ENCODE peak calls at places on chromosomes 1 and 21, in five cellular contexts. One of them, this sample, is unnamed.

GRCh38 chr1:32764826-32765545 is 52.2 kb downstream of the YARS1 start:
- DNase-seq in esophagus squamous epithelium: no peak
- DNase-seq in heart right ventricle: no peak
- DNase-seq in endodermal cell: peak; percentile 63
- DNase-seq in lung: no peak
- DNase-seq in this sample: no peak

GRCh38 chr1:236159704-236160539 is 17.6 kb downstream of the GPR137B start:
- DNase-seq in endodermal cell: no peak
- DNase-seq in esophagus squamous epithelium: no peak
- DNase-seq in lung: no peak
- DNase-seq in heart right ventricle: no peak
- DNase-seq in this sample: no peak

GRCh38 chr1:246364415-246364941 is 142.6 kb downstream of the SMYD3 start:
- DNase-seq in endodermal cell: no peak
- DNase-seq in heart right ventricle: no peak
- DNase-seq in lung: no peak
- DNase-seq in esophagus squamous epithelium: no peak
- DNase-seq in this sample: no peak

GRCh38 chr1:84855947-84856660 is 36.9 kb downstream of the LPAR3 start:
- DNase-seq in esophagus squamous epithelium: no peak
- DNase-seq in heart right ventricle: no peak
- DNase-seq in lung: no peak
- DNase-seq in endodermal cell: no peak
- DNase-seq in this sample: no peak

GRCh38 chr1:223859037-223859436 is 13.3 kb upstream of the TP53BP2 start:
- DNase-seq in endodermal cell: no peak
- DNase-seq in lung: no peak
- DNase-seq in esophagus squamous epithelium: no peak
- DNase-seq in heart right ventricle: no peak
- DNase-seq in this sample: no peak

GRCh38 chr1:33056426-33056825 is 19.7 kb upstream of the AK2 start:
- DNase-seq in esophagus squamous epithelium: no peak
- DNase-seq in lung: no peak
- DNase-seq in endodermal cell: no peak
- DNase-seq in heart right ventricle: no peak
- DNase-seq in this sample: no peak

GRCh38 chr1:196295766-196296165 is 312.5 kb downstream of the KCNT2 start:
- DNase-seq in esophagus squamous epithelium: no peak
- DNase-seq in heart right ventricle: no peak
- DNase-seq in endodermal cell: no peak
- DNase-seq in lung: no peak
- DNase-seq in this sample: no peak

GRCh38 chr1:195766709-195767108 is 841.5 kb downstream of the KCNT2 start:
- DNase-seq in esophagus squamous epithelium: no peak
- DNase-seq in lung: no peak
- DNase-seq in endodermal cell: no peak
- DNase-seq in heart right ventricle: no peak
- DNase-seq in this sample: no peak

GRCh38 chr1:30117685-30118084 is 605.7 kb downstream of the MATN1 start:
- DNase-seq in endodermal cell: no peak
- DNase-seq in esophagus squamous epithelium: no peak
- DNase-seq in lung: no peak
- DNase-seq in heart right ventricle: no peak
- DNase-seq in this sample: no peak

GRCh38 chr1:173191011-173191410 is 16.1 kb downstream of the TNFSF4 start:
- DNase-seq in lung: no peak
- DNase-seq in esophagus squamous epithelium: no peak
- DNase-seq in endodermal cell: no peak
- DNase-seq in heart right ventricle: no peak
- DNase-seq in this sample: no peak

GRCh38 chr1:205711105-205712048 is 31.1 kb upstream of the SLC45A3 start:
- DNase-seq in esophagus squamous epithelium: no peak
- DNase-seq in endodermal cell: peak; percentile 81
- DNase-seq in heart right ventricle: peak; percentile 79
- DNase-seq in lung: peak; percentile 66
- DNase-seq in this sample: no peak

GRCh38 chr21:43825936-43826622 is 36.7 kb downstream of the RRP1 start:
- DNase-seq in lung: no peak
- DNase-seq in endodermal cell: peak; percentile 75
- DNase-seq in esophagus squamous epithelium: no peak
- DNase-seq in heart right ventricle: no peak
- DNase-seq in this sample: no peak

GRCh38 chr21:37587635-37588177 is 221.1 kb downstream of the DYRK1A start:
- DNase-seq in heart right ventricle: no peak
- DNase-seq in esophagus squamous epithelium: no peak
- DNase-seq in endodermal cell: peak; percentile 63
- DNase-seq in lung: no peak
- DNase-seq in this sample: no peak

GRCh38 chr1:46341222-46342083 is 846 bp downstream of the NSUN4 start:
- DNase-seq in heart right ventricle: no peak
- DNase-seq in lung: no peak
- DNase-seq in endodermal cell: peak; percentile 60
- DNase-seq in esophagus squamous epithelium: no peak
- DNase-seq in this sample: no peak

GRCh38 chr1:157390646-157391045 is 161.7 kb downstream of the FCRL5 start:
- DNase-seq in endodermal cell: no peak
- DNase-seq in heart right ventricle: no peak
- DNase-seq in esophagus squamous epithelium: no peak
- DNase-seq in lung: no peak
- DNase-seq in this sample: no peak

GRCh38 chr1:63983391-63984256 is 209.8 kb downstream of the ROR1 start:
- DNase-seq in heart right ventricle: no peak
- DNase-seq in lung: no peak
- DNase-seq in endodermal cell: no peak
- DNase-seq in esophagus squamous epithelium: no peak
- DNase-seq in this sample: no peak

GRCh38 chr1:244205171-244205570 is 154.1 kb downstream of the ZBTB18 start:
- DNase-seq in esophagus squamous epithelium: no peak
- DNase-seq in lung: no peak
- DNase-seq in endodermal cell: no peak
- DNase-seq in heart right ventricle: no peak
- DNase-seq in this sample: no peak

GRCh38 chr1:116033322-116033721 is 57.0 kb downstream of the SLC22A15 start:
- DNase-seq in heart right ventricle: no peak
- DNase-seq in esophagus squamous epithelium: no peak
- DNase-seq in endodermal cell: no peak
- DNase-seq in lung: no peak
- DNase-seq in this sample: no peak

GRCh38 chr21:14956826-14957225 is 108.0 kb downstream of the NRIP1 start:
- DNase-seq in endodermal cell: no peak
- DNase-seq in esophagus squamous epithelium: no peak
- DNase-seq in heart right ventricle: no peak
- DNase-seq in lung: no peak
- DNase-seq in this sample: no peak

GRCh38 chr1:22133928-22134324 is 9.0 kb downstream of the WNT4 start:
- DNase-seq in endodermal cell: no peak
- DNase-seq in heart right ventricle: no peak
- DNase-seq in lung: no peak
- DNase-seq in esophagus squamous epithelium: no peak
- DNase-seq in this sample: no peak

GRCh38 chr1:175479521-175480342 is 263.7 kb downstream of the TNR start:
- DNase-seq in esophagus squamous epithelium: no peak
- DNase-seq in heart right ventricle: no peak
- DNase-seq in lung: no peak
- DNase-seq in endodermal cell: no peak
- DNase-seq in this sample: no peak

GRCh38 chr1:23227806-23228205 is 10.5 kb upstream of the HTR1D start:
- DNase-seq in esophagus squamous epithelium: no peak
- DNase-seq in endodermal cell: no peak
- DNase-seq in lung: no peak
- DNase-seq in heart right ventricle: no peak
- DNase-seq in this sample: no peak

GRCh38 chr1:220669005-220669404 is 21.2 kb upstream of the C1orf115 start:
- DNase-seq in heart right ventricle: no peak
- DNase-seq in lung: no peak
- DNase-seq in esophagus squamous epithelium: no peak
- DNase-seq in endodermal cell: no peak
- DNase-seq in this sample: no peak

GRCh38 chr1:192575499-192576189 is at the start of gene RGS1:
- DNase-seq in esophagus squamous epithelium: no peak
- DNase-seq in heart right ventricle: no peak
- DNase-seq in endodermal cell: no peak
- DNase-seq in lung: no peak
- DNase-seq in this sample: no peak

GRCh38 chr21:42515708-42516502 is 2.3 kb downstream of the SLC37A1 start:
- DNase-seq in esophagus squamous epithelium: no peak
- DNase-seq in heart right ventricle: no peak
- DNase-seq in endodermal cell: no peak
- DNase-seq in lung: peak; percentile 77
- DNase-seq in this sample: peak; percentile 59

GRCh38 chr1:65084068-65084467 is 63.9 kb upstream of the AK4 start:
- DNase-seq in esophagus squamous epithelium: no peak
- DNase-seq in heart right ventricle: no peak
- DNase-seq in lung: no peak
- DNase-seq in endodermal cell: no peak
- DNase-seq in this sample: no peak

GRCh38 chr1:61226791-61227567 is 144.6 kb downstream of the NFIA start:
- DNase-seq in lung: no peak
- DNase-seq in heart right ventricle: no peak
- DNase-seq in endodermal cell: no peak
- DNase-seq in esophagus squamous epithelium: no peak
- DNase-seq in this sample: no peak

GRCh38 chr1:9164537-9164910 is 35.6 kb upstream of the GPR157 start:
- DNase-seq in heart right ventricle: no peak
- DNase-seq in esophagus squamous epithelium: no peak
- DNase-seq in lung: no peak
- DNase-seq in endodermal cell: no peak
- DNase-seq in this sample: no peak

GRCh38 chr1:17586172-17586963 is 46.9 kb downstream of the ARHGEF10L start:
- DNase-seq in endodermal cell: peak; percentile 84
- DNase-seq in lung: no peak
- DNase-seq in heart right ventricle: no peak
- DNase-seq in esophagus squamous epithelium: no peak
- DNase-seq in this sample: peak; percentile 55

GRCh38 chr1:226424228-226425003 is 16.5 kb upstream of the PARP1 start:
- DNase-seq in esophagus squamous epithelium: no peak
- DNase-seq in heart right ventricle: no peak
- DNase-seq in endodermal cell: peak; percentile 54
- DNase-seq in lung: no peak
- DNase-seq in this sample: no peak

GRCh38 chr1:24275510-24275909 is 43.6 kb upstream of the GRHL3 start:
- DNase-seq in endodermal cell: no peak
- DNase-seq in heart right ventricle: no peak
- DNase-seq in lung: no peak
- DNase-seq in esophagus squamous epithelium: no peak
- DNase-seq in this sample: no peak

GRCh38 chr1:156279837-156280236 is 2.8 kb downstream of the SMG5 start:
- DNase-seq in esophagus squamous epithelium: no peak
- DNase-seq in endodermal cell: no peak
- DNase-seq in lung: no peak
- DNase-seq in heart right ventricle: no peak
- DNase-seq in this sample: no peak
- H3K36me3 ChIP-seq in esophagus squamous epithelium: peaks cover 20% of the 10 kb centered on the region
- H3K36me3 ChIP-seq in endodermal cell: peaks cover 55% of the 10 kb centered on the region
- H3K36me3 ChIP-seq in lung: peaks cover 7% of the 10 kb centered on the region
- H3K36me3 ChIP-seq in heart right ventricle: no peaks in the 10 kb centered on the region
- H3K36me3 ChIP-seq in this sample: peaks cover 32% of the 10 kb centered on the region

DNA sequence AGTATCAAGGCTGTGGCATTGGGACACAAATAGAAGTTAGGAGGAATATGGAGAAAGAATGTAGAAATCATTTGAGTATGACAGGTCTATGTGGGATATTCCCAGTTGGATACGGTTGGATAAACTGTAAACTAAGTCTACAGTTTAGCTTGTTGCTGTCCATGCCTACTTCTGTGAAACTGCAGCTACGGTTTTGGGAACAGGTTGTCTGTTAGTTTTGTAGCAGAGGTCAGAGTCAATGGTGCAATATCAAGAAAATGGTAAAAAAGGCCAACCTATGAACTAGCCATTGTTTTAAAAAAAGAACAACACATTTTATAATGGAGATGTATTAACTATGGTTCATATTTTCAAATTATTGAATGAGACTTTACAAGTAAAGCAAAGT is 23.8 kb downstream of the BACH1 start:
- DNase-seq in lung: no peak
- DNase-seq in heart right ventricle: no peak
- DNase-seq in esophagus squamous epithelium: no peak
- DNase-seq in endodermal cell: no peak
- DNase-seq in this sample: no peak
- H3K36me3 ChIP-seq in lung: peaks cover 11% of the 10 kb centered on the region
- H3K36me3 ChIP-seq in heart right ventricle: no peaks in the 10 kb centered on the region
- H3K36me3 ChIP-seq in esophagus squamous epithelium: no peaks in the 10 kb centered on the region
- H3K36me3 ChIP-seq in endodermal cell: peaks cover 42% of the 10 kb centered on the region
- H3K36me3 ChIP-seq in this sample: peaks cover 19% of the 10 kb centered on the region

DNA sequence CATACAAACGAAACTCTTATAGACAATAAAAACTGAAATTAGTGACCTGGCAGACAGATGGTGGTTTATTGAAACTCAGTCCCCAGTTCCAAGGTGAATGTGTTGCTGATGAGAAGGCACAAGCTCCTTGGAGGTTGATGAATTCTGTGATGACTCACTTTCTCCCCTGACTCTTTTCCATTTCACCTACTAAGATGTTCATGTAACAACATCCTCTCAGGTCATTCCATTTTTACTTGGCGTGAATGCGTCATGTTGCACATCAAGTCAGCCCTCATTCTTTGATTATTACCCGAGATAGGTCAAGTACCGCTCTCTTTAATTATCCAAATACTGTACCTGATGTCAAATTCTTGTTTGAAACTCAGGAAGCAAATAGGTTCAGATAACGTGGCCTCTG is 10.1 kb upstream of the IL10RB start:
- DNase-seq in esophagus squamous epithelium: no peak
- DNase-seq in endodermal cell: no peak
- DNase-seq in lung: no peak
- DNase-seq in heart right ventricle: no peak
- DNase-seq in this sample: no peak
- H3K36me3 ChIP-seq in esophagus squamous epithelium: peaks cover 3% of the 10 kb centered on the region
- H3K36me3 ChIP-seq in endodermal cell: peaks cover 56% of the 10 kb centered on the region
- H3K36me3 ChIP-seq in lung: peaks cover 16% of the 10 kb centered on the region
- H3K36me3 ChIP-seq in heart right ventricle: no peaks in the 10 kb centered on the region
- H3K36me3 ChIP-seq in this sample: peaks cover 38% of the 10 kb centered on the region

DNA sequence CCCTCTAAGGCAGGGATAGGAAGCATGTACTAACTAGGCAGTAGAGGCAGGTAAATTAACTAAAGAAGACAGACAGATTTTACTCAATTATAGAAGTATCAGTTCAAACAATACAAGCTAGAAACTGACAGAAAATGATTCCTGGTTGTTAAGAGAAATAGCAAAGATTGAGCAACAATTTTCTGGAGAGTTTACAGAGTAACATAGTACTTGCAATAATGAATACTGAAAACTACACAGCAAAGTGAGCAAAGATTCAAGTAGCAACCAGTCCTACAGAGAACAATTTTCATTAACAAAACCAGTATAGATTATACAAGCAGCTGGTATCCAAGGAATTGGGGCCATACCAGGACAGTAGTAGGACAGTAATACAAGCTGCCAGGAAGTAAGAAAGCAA is 37.7 kb downstream of the EYA3 start:
- DNase-seq in esophagus squamous epithelium: no peak
- DNase-seq in lung: no peak
- DNase-seq in heart right ventricle: no peak
- DNase-seq in endodermal cell: no peak
- DNase-seq in this sample: no peak
- H3K36me3 ChIP-seq in esophagus squamous epithelium: peaks cover 5% of the 10 kb centered on the region
- H3K36me3 ChIP-seq in lung: peaks cover 4% of the 10 kb centered on the region
- H3K36me3 ChIP-seq in heart right ventricle: no peaks in the 10 kb centered on the region
- H3K36me3 ChIP-seq in endodermal cell: peaks cover 27% of the 10 kb centered on the region
- H3K36me3 ChIP-seq in this sample: peaks cover 9% of the 10 kb centered on the region

This sample was measured in ascending aorta.